ENCODE peak calls at places on chromosomes 6 and 20, in ten cellular contexts. R is HTR-8/SVneo; Z is CD8-positive, alpha-beta T cell; N is A549; J is pancreas; B is choroid plexus epithelial cell; S is hypothalamus; V is activated gamma-delta T cell treated with Interleukin-2 at 50 U/mL for 16 hours; C is activated T-helper 1 cell treated with Interleukin-2 at 50 U/mL for 16 hours; I is SHP77. U is an unnamed sample.

GRCh38 chr6:12637960-12638641 is 78.5 kb upstream of the PHACTR1 start:
- DNase-seq in C (no peak), B (peak), Z (no peak), J (peak), N (peak), R (peak), S (no peak), V (peak), I (peak), U (peak)

GRCh38 chr20:63876489-63877036 is 11.5 kb downstream of the TPD52L2 start:
- DNase-seq in N (no peak), C (no peak), I (no peak), S (no peak), B (no peak), R (no peak), J (no peak), V (no peak), Z (no peak), U (no peak)

GRCh38 chr20:25364180-25364788 is 26.4 kb downstream of the ABHD12 start:
- DNase-seq in I (no peak), N (no peak), B (peak), R (no peak), S (no peak), V (no peak), J (no peak), Z (no peak), C (no peak), U (no peak)

GRCh38 chr6:43798688-43799444 is 28.9 kb downstream of the VEGFA start:
- DNase-seq in N (peak), S (no peak), V (no peak), B (peak), J (peak), R (peak), C (no peak), Z (no peak), I (peak), U (peak)

GRCh38 chr6:105603779-105604592 is 201.1 kb upstream of the PREP start:
- DNase-seq in J (no peak), N (no peak), V (no peak), I (no peak), Z (no peak), R (no peak), B (no peak), S (no peak), C (no peak), U (no peak)

GRCh38 chr6:130434174-130434873 is 68.5 kb downstream of the TMEM200A start:
- DNase-seq in N (no peak), Z (no peak), J (no peak), C (no peak), V (no peak), B (peak), I (no peak), R (peak), S (no peak), U (no peak)

GRCh38 chr20:16477632-16478031 is 95.6 kb downstream of the KIF16B start:
- DNase-seq in J (no peak), C (no peak), I (no peak), S (no peak), Z (no peak), V (no peak), N (no peak), R (no peak), B (peak), U (no peak)

GRCh38 chr20:7673841-7674240 is 266.4 kb downstream of the HAO1 start:
- DNase-seq in V (no peak), Z (no peak), I (no peak), N (no peak), J (no peak), S (no peak), R (no peak), C (no peak), B (peak), U (no peak)

GRCh38 chr20:54115172-54115854 is 44.9 kb upstream of the BCAS1 start:
- DNase-seq in C (no peak), S (no peak), R (no peak), N (peak), J (no peak), I (no peak), B (peak), V (no peak), Z (no peak), U (no peak)

GRCh38 chr6:21099338-21100314 is 493.9 kb upstream of the SOX4 start:
- DNase-seq in J (no peak), R (no peak), S (no peak), Z (no peak), B (no peak), V (no peak), I (no peak), C (no peak), N (no peak), U (no peak)